ENCODE peak calls at places on chromosomes 12 and 14, in six cellular contexts. One of them, this sample, is unnamed. For H3K36me3 and H3K4me1, the result is how much of the 10 kb centered on the place peaks cover.

GRCh38 chr14:32417956-32418552 is 89.0 kb downstream of the AKAP6 start:
- DNase-seq in gastrocnemius medialis: no peak
- DNase-seq in breast epithelium: no peak
- DNase-seq in endothelial cell of umbilical vein: peak
- DNase-seq in cardiac muscle cell: peak
- DNase-seq in upper lobe of right lung: no peak
- DNase-seq in this sample: peak

GRCh38 chr14:104091061-104091926 is 5.8 kb downstream of the ASPG start:
- DNase-seq in upper lobe of right lung: peak
- DNase-seq in endothelial cell of umbilical vein: no peak
- DNase-seq in breast epithelium: no peak
- DNase-seq in cardiac muscle cell: no peak
- DNase-seq in gastrocnemius medialis: no peak
- DNase-seq in this sample: no peak

GRCh38 chr12:108297895-108298760 is 41.0 kb downstream of the CMKLR1 start:
- DNase-seq in endothelial cell of umbilical vein: no peak
- DNase-seq in upper lobe of right lung: no peak
- DNase-seq in gastrocnemius medialis: no peak
- DNase-seq in breast epithelium: no peak
- DNase-seq in cardiac muscle cell: no peak
- DNase-seq in this sample: no peak

GRCh38 chr14:35506927-35507326 is 27.0 kb upstream of the INSM2 start:
- DNase-seq in breast epithelium: no peak
- DNase-seq in upper lobe of right lung: no peak
- DNase-seq in endothelial cell of umbilical vein: peak
- DNase-seq in gastrocnemius medialis: no peak
- DNase-seq in cardiac muscle cell: no peak
- DNase-seq in this sample: no peak

GRCh38 chr12:19970826-19971225 is 397.5 kb upstream of the PDE3A start:
- DNase-seq in breast epithelium: no peak
- DNase-seq in endothelial cell of umbilical vein: no peak
- DNase-seq in cardiac muscle cell: no peak
- DNase-seq in upper lobe of right lung: no peak
- DNase-seq in gastrocnemius medialis: no peak
- DNase-seq in this sample: peak

GRCh38 chr14:96673706-96674105 is 123.5 kb upstream of the VRK1 start:
- DNase-seq in breast epithelium: no peak
- DNase-seq in cardiac muscle cell: no peak
- DNase-seq in endothelial cell of umbilical vein: no peak
- DNase-seq in upper lobe of right lung: no peak
- DNase-seq in gastrocnemius medialis: no peak
- DNase-seq in this sample: no peak

GRCh38 chr12:120365675-120366340 is 3.2 kb downstream of the MSI1 start:
- DNase-seq in endothelial cell of umbilical vein: no peak
- DNase-seq in gastrocnemius medialis: no peak
- DNase-seq in upper lobe of right lung: no peak
- DNase-seq in breast epithelium: no peak
- DNase-seq in cardiac muscle cell: no peak
- DNase-seq in this sample: no peak

GRCh38 chr12:24396266-24396665 is 446.8 kb upstream of the SOX5 start:
- DNase-seq in gastrocnemius medialis: no peak
- DNase-seq in breast epithelium: no peak
- DNase-seq in upper lobe of right lung: no peak
- DNase-seq in endothelial cell of umbilical vein: no peak
- DNase-seq in cardiac muscle cell: no peak
- DNase-seq in this sample: no peak

GRCh38 chr14:59254146-59254910 is 65.9 kb downstream of the DAAM1 start:
- DNase-seq in endothelial cell of umbilical vein: peak
- DNase-seq in gastrocnemius medialis: peak
- DNase-seq in breast epithelium: peak
- DNase-seq in upper lobe of right lung: no peak
- DNase-seq in cardiac muscle cell: no peak
- DNase-seq in this sample: peak

GRCh38 chr14:75418779-75419768 is 8.7 kb upstream of the JDP2 start:
- DNase-seq in endothelial cell of umbilical vein: no peak
- DNase-seq in gastrocnemius medialis: no peak
- DNase-seq in cardiac muscle cell: peak
- DNase-seq in breast epithelium: no peak
- DNase-seq in upper lobe of right lung: peak
- DNase-seq in this sample: no peak

GRCh38 chr12:131357920-131358319 is 353.0 kb upstream of the SFSWAP start:
- DNase-seq in endothelial cell of umbilical vein: no peak
- DNase-seq in gastrocnemius medialis: no peak
- DNase-seq in upper lobe of right lung: no peak
- DNase-seq in cardiac muscle cell: no peak
- DNase-seq in breast epithelium: no peak
- DNase-seq in this sample: no peak

GRCh38 chr12:57154076-57154475 is 6.7 kb upstream of the LRP1-AS start:
- DNase-seq in endothelial cell of umbilical vein: no peak
- DNase-seq in upper lobe of right lung: no peak
- DNase-seq in cardiac muscle cell: no peak
- DNase-seq in breast epithelium: no peak
- DNase-seq in gastrocnemius medialis: no peak
- DNase-seq in this sample: no peak
- H3K36me3 ChIP-seq in endothelial cell of umbilical vein: under half
- H3K36me3 ChIP-seq in upper lobe of right lung: under half
- H3K36me3 ChIP-seq in cardiac muscle cell: under half
- H3K36me3 ChIP-seq in breast epithelium: under half
- H3K36me3 ChIP-seq in gastrocnemius medialis: under half
- H3K36me3 ChIP-seq in this sample: half or more

GRCh38 chr14:95138876-95139275 is 18.5 kb downstream of the DICER1 start:
- DNase-seq in endothelial cell of umbilical vein: no peak
- DNase-seq in cardiac muscle cell: no peak
- DNase-seq in gastrocnemius medialis: no peak
- DNase-seq in upper lobe of right lung: no peak
- DNase-seq in breast epithelium: no peak
- DNase-seq in this sample: no peak
- H3K4me1 ChIP-seq in endothelial cell of umbilical vein: under half
- H3K4me1 ChIP-seq in cardiac muscle cell: under half
- H3K4me1 ChIP-seq in gastrocnemius medialis: half or more
- H3K4me1 ChIP-seq in upper lobe of right lung: half or more
- H3K4me1 ChIP-seq in breast epithelium: under half
- H3K4me1 ChIP-seq in this sample: half or more

DNA sequence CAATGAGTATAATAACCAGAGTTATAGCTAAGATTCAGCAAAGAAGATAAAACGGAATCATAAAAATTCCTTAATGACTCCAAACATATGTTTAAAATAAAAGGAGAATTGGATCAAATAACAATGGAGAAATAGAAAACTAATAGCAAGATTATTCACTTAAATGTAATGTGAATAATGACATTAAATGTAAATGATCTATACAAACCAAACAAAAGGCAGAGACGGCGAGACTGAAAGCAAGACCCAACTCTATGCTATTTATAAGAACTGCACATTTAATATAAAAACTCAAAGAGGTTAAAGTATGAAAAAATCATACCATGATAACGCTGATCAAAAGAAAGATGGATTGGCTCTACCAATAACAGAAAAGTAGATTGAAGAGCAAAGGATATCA is 3.9 kb upstream of the TSHR start:
- DNase-seq in upper lobe of right lung: no peak
- DNase-seq in gastrocnemius medialis: no peak
- DNase-seq in endothelial cell of umbilical vein: no peak
- DNase-seq in breast epithelium: no peak
- DNase-seq in cardiac muscle cell: no peak
- DNase-seq in this sample: no peak
- H3K36me3 ChIP-seq in upper lobe of right lung: under half
- H3K36me3 ChIP-seq in gastrocnemius medialis: under half
- H3K36me3 ChIP-seq in endothelial cell of umbilical vein: under half
- H3K36me3 ChIP-seq in breast epithelium: under half
- H3K36me3 ChIP-seq in cardiac muscle cell: under half
- H3K36me3 ChIP-seq in this sample: under half

GRCh38 chr14:89251066-89251465 is 166.0 kb downstream of the FOXN3 start:
- DNase-seq in endothelial cell of umbilical vein: no peak
- DNase-seq in upper lobe of right lung: no peak
- DNase-seq in gastrocnemius medialis: no peak
- DNase-seq in cardiac muscle cell: no peak
- DNase-seq in breast epithelium: no peak
- DNase-seq in this sample: peak
- H3K4me1 ChIP-seq in endothelial cell of umbilical vein: under half
- H3K4me1 ChIP-seq in upper lobe of right lung: under half
- H3K4me1 ChIP-seq in gastrocnemius medialis: under half
- H3K4me1 ChIP-seq in cardiac muscle cell: under half
- H3K4me1 ChIP-seq in breast epithelium: under half
- H3K4me1 ChIP-seq in this sample: under half

DNA sequence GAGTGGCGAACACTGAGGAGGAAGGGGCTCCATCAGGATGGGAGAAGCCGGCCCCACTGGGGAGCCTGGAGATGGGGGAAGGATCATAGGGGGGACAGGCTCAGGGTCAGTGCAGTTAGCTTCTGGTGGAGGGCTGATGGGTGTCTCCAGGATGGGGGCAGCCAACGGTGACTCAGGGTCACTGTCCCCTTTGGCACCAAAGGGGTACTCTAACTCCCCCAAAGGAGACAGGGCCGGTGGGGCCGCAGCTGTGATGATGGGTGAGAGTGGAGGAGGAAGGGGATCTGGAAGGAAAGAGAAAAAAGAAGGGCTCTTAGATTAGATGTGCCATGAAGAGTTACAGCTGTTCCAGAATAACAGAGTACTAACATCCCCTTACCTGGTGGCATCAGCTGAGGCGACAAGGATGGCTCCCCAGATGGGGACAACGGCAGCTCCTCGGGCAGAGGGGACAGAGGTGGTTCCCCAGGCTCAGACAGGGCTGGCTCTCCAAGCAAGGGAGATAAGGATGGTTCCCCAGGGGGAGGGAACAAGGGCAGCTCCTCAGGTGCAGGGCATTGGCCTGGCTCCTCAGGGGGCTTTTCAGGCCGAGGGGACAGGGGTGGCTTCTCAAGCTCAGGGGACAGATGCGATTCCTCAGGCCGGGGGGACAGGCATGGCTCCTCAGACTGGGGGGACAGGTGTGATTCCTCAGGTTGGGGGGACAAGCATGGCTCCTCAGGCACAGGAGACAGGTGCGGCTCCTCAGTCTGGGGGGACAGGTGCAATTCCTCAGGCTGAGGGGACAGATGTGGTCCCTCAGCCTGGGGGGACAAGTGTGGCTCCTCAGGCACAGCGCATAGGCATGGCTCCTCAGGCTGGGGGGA is 9.9 kb downstream of the KMT2D start:
- DNase-seq in breast epithelium: no peak
- DNase-seq in gastrocnemius medialis: no peak
- DNase-seq in upper lobe of right lung: no peak
- DNase-seq in endothelial cell of umbilical vein: no peak
- DNase-seq in cardiac muscle cell: no peak
- DNase-seq in this sample: no peak
- H3K36me3 ChIP-seq in breast epithelium: under half
- H3K36me3 ChIP-seq in gastrocnemius medialis: under half
- H3K36me3 ChIP-seq in upper lobe of right lung: half or more
- H3K36me3 ChIP-seq in endothelial cell of umbilical vein: under half
- H3K36me3 ChIP-seq in cardiac muscle cell: half or more
- H3K36me3 ChIP-seq in this sample: half or more